ENCODE peak calls at places on chromosomes 4 and X, in eight cellular contexts. H is foreskin fibroblast; M is H1; D is aorta; O is CD8-positive, alpha-beta T cell; X is GM06990; S is cardiac muscle cell; U is heart right ventricle. W is an unnamed sample.
A peak's percentile ranks its signal among the peaks of the same experiment; 100 is the strongest.

GRCh38 chr4:41939016-41939623 is 3.9 kb downstream of the TMEM33 start:
- DNase-seq in H (peak; percentile 10), M (no peak), D (no peak), O (no peak), X (no peak), S (no peak), U (no peak), W (no peak)

GRCh38 chr4:100177126-100177525 is 13.1 kb downstream of the DDIT4L start:
- DNase-seq in H (no peak), M (no peak), D (no peak), O (no peak), X (no peak), S (no peak), U (no peak), W (no peak)

GRCh38 chr4:27006247-27006603 is 145.6 kb downstream of the STIM2 start:
- DNase-seq in H (peak; percentile 68), M (no peak), D (no peak), O (no peak), X (no peak), S (no peak), U (no peak), W (no peak)

GRCh38 chrX:132648870-132649269 is 160.0 kb upstream of the MBNL3 start:
- DNase-seq in H (no peak), M (no peak), D (no peak), O (no peak), X (no peak), S (no peak), U (no peak), W (no peak)

GRCh38 chrX:115183980-115184379 is 5.2 kb upstream of the RBMXL3 start:
- DNase-seq in H (peak; percentile 15), M (no peak), D (no peak), O (no peak), X (no peak), S (no peak), U (no peak), W (no peak)

GRCh38 chrX:150587585-150588503 is 19.4 kb downstream of the MTM1 start:
- DNase-seq in H (peak; percentile 48), M (no peak), D (no peak), O (peak; percentile 46), X (no peak), S (no peak), U (no peak), W (no peak)

GRCh38 chr4:2419814-2420213 is 1.1 kb downstream of the CFAP99 start:
- DNase-seq in H (no peak), M (no peak), D (no peak), O (no peak), X (no peak), S (no peak), U (no peak), W (no peak)

GRCh38 chr4:80036949-80037348 is 36.1 kb downstream of the ANTXR2 start:
- DNase-seq in H (peak; percentile 76), M (no peak), D (no peak), O (no peak), X (no peak), S (peak; percentile 66), U (no peak), W (peak; percentile 57)

GRCh38 chr4:84691800-84692199 is 108.9 kb downstream of the CDS1 start:
- DNase-seq in H (no peak), M (no peak), D (no peak), O (no peak), X (no peak), S (no peak), U (no peak), W (no peak)

GRCh38 chr4:134089885-134090284 is 111.7 kb downstream of the PABPC4L start:
- DNase-seq in H (no peak), M (no peak), D (no peak), O (no peak), X (no peak), S (no peak), U (no peak), W (no peak)

GRCh38 chr4:16869594-16870245 is 28.7 kb downstream of the LDB2 start:
- DNase-seq in H (no peak), M (no peak), D (no peak), O (no peak), X (no peak), S (no peak), U (no peak), W (no peak)

GRCh38 chrX:120260369-120260768 is 9.8 kb downstream of the ZBTB33 start:
- DNase-seq in H (no peak), M (no peak), D (no peak), O (no peak), X (no peak), S (no peak), U (no peak), W (no peak)

GRCh38 chr4:151409470-151410313 is 716 bp downstream of the FHIP1A start:
- DNase-seq in H (peak; percentile 11), M (peak; percentile 81), D (no peak), O (no peak), X (peak; percentile 10), S (peak; percentile 38), U (peak; percentile 21), W (no peak)

GRCh38 chrX:71923516-71923915 is 12.9 kb downstream of the NHSL2 start:
- DNase-seq in H (peak; percentile 54), M (no peak), D (no peak), O (no peak), X (no peak), S (no peak), U (no peak), W (no peak)

GRCh38 chrX:86829786-86830185 is 681.5 kb downstream of the DACH2 start:
- DNase-seq in H (no peak), M (no peak), D (no peak), O (no peak), X (no peak), S (no peak), U (no peak), W (no peak)

DNA sequence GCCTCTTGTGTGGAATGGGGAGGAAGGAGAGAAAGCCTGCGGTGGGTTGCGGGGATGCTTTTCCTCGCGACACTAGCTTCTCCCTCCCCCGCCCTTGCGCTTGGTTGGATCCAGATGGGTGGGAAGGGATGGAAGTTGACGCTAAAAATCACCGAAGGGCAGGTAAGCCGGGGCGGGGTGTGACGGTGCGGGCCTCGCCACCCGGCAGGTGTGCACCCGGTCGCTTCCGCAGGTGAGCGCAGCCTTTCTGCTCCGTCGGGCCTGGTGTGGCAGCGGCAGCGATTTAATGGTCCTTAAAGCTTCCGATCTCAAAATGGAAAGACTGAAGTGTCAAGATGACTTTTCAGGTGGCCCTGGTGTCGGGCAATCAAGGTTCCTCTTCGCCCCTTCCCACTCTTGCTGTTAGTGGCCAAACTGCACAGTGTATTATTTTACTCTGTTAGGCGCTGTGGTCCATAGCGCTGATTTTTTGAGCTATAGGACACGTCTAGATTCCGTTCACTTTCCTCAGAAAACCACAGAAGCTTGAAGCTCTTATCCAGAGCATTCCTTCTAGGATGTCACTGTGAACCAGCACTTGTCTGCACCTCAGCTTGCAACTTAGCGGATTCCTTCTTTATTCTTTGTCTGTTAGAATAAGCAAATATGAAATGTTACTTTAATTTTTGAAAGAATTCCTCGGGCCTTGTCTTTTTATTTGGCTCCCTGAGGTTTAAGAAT is 796 bp downstream of the ENOPH1 start:
- DNase-seq in H (peak; percentile 48), M (no peak), D (no peak), O (peak; percentile 64), X (peak; percentile 68), S (peak; percentile 34), U (peak; percentile 16), W (no peak)
- H3K4me3 ChIP-seq in H (peak overlapping the region; percentile 76), M (peak overlapping the region; percentile 97), D (peak overlapping the region; percentile 71), O (peak overlapping the region; percentile 91), X (peak overlapping the region; percentile 76), S (peak overlapping the region; percentile 95), U (peak overlapping the region; percentile 93), W (peak overlapping the region; percentile 90)

GRCh38 chr4:146514651-146515379 is 6.9 kb downstream of the SLC10A7 start:
- DNase-seq in H (no peak), M (no peak), D (no peak), O (no peak), X (no peak), S (no peak), U (no peak), W (no peak)
- H3K4me3 ChIP-seq in H (no peak overlapping the region), M (no peak overlapping the region), D (no peak overlapping the region), O (no peak overlapping the region), X (no peak overlapping the region), S (no peak overlapping the region), U (no peak overlapping the region), W (no peak overlapping the region)

GRCh38 chr4:108172780-108173598 is 4.3 kb upstream of the LEF1 start:
- DNase-seq in H (peak; percentile 78), M (peak; percentile 64), D (peak; percentile 48), O (peak; percentile 76), X (peak; percentile 53), S (peak; percentile 86), U (peak; percentile 28), W (peak; percentile 81)

GRCh38 chr4:108171541-108172230 is 3.0 kb upstream of the LEF1 start:
- DNase-seq in H (no peak), M (peak; percentile 69), D (no peak), O (peak; percentile 87), X (peak; percentile 15), S (no peak), U (no peak), W (no peak)

GRCh38 chr4:108170729-108171540 is 2.2 kb upstream of the LEF1 start:
- DNase-seq in H (peak; percentile 11), M (no peak), D (no peak), O (no peak), X (no peak), S (peak; percentile 31), U (no peak), W (peak; percentile 69)

GRCh38 chr4:108173599-108174057 is 4.9 kb upstream of the LEF1 start:
- DNase-seq in H (no peak), M (no peak), D (no peak), O (no peak), X (no peak), S (no peak), U (no peak), W (no peak)

DNA sequence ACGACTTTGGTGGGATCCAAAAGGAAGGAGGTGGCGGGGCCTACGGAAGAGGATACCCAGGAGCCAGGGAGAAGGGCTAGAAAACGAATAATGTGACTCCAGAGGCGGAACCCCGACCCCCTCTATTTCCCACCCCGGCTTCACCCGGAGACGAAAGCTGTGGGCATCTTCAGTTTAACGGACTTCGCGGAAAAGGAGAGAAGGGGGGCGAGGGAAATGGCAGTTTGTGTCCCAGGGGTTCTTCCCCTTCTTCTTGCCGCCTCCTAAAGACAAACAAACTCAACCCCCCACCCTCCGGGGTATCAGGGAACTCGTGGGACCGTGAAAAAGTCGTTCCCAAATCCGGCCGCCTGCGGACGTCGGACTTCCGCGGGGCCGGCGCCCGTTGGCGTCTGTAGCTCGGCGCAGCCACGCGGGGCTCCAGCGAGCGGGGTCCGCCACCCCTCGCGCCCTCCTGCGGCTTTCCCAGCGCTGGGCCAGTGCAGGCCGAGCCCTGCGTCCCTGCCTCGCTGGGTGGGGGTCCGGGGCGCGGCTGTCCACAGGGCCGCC is 3.6 kb upstream of the LEF1 start:
- DNase-seq in H (peak; percentile 65), M (peak; percentile 62), D (no peak), O (no peak), X (peak; percentile 9), S (peak; percentile 66), U (no peak), W (no peak)
- H3K4me3 ChIP-seq in H (peak overlapping the region; percentile 50), M (peak overlapping the region; percentile 47), D (peak overlapping the region; percentile 94), O (peak overlapping the region; percentile 82), X (no peak overlapping the region), S (peak overlapping the region; percentile 22), U (peak overlapping the region; percentile 58), W (no peak overlapping the region)

GRCh38 chr4:184806711-184807110 is 19.1 kb downstream of the ACSL1 start:
- DNase-seq in H (no peak), M (no peak), D (no peak), O (no peak), X (no peak), S (no peak), U (no peak), W (no peak)
- H3K4me3 ChIP-seq in H (no peak overlapping the region), M (no peak overlapping the region), D (no peak overlapping the region), O (no peak overlapping the region), X (no peak overlapping the region), S (no peak overlapping the region), U (no peak overlapping the region), W (no peak overlapping the region)

W was measured in SK-N-MC.